ENCODE peak calls at places on chromosomes 6 and 20, in nine cellular contexts. A is PC-3, L is fibroblast of lung, O is SK-N-SH, X is lower leg skin, G is left lung, P is astrocyte, U is fibroblast of the aortic adventitia, D is tibial nerve. J is an unnamed sample.
A peak's percentile ranks its signal among the peaks of the same experiment; 100 is the strongest.

GRCh38 chr6:47203266-47203967 is 106.3 kb downstream of the TNFRSF21 start:
- DNase-seq in A (peak; percentile 41), L (no peak), O (no peak), X (no peak), G (no peak), P (no peak), U (no peak), D (no peak), J (no peak)

GRCh38 chr20:13788167-13788834 is 3.5 kb downstream of the NDUFAF5 start:
- DNase-seq in A (peak; percentile 74), L (peak; percentile 63), O (peak; percentile 58), X (peak; percentile 27), G (peak; percentile 43), P (peak; percentile 39), U (peak; percentile 64), D (peak; percentile 32), J (no peak)

GRCh38 chr6:85610182-85610895 is 16.7 kb upstream of the SNX14 start:
- DNase-seq in A (no peak), L (no peak), O (no peak), X (no peak), G (no peak), P (no peak), U (no peak), D (no peak), J (no peak)

GRCh38 chr20:24795444-24795843 is 153.6 kb upstream of the CST7 start:
- DNase-seq in A (no peak), L (peak; percentile 64), O (no peak), X (no peak), G (no peak), P (peak; percentile 46), U (no peak), D (no peak), J (peak; percentile 30)

GRCh38 chr20:50163570-50164317 is 10.2 kb upstream of the PEDS1 start:
- DNase-seq in A (peak; percentile 81), L (peak; percentile 54), O (no peak), X (peak; percentile 72), G (no peak), P (peak; percentile 35), U (peak; percentile 73), D (peak; percentile 68), J (no peak)

GRCh38 chr6:31158863-31159855 is 770 bp downstream of the TCF19 start:
- DNase-seq in A (peak; percentile 46), L (peak; percentile 25), O (peak; percentile 51), X (no peak), G (no peak), P (peak; percentile 10), U (peak; percentile 13), D (peak; percentile 14), J (no peak)

GRCh38 chr6:46219661-46220060 is 48.9 kb upstream of the ENPP5 start:
- DNase-seq in A (no peak), L (no peak), O (no peak), X (no peak), G (no peak), P (no peak), U (no peak), D (no peak), J (no peak)

GRCh38 chr20:6756961-6757595 is 10.4 kb upstream of the BMP2 start:
- DNase-seq in A (no peak), L (no peak), O (no peak), X (no peak), G (no peak), P (no peak), U (no peak), D (no peak), J (no peak)

GRCh38 chr6:115055579-115055978 is 712.8 kb upstream of the HS3ST5 start:
- DNase-seq in A (no peak), L (no peak), O (no peak), X (no peak), G (no peak), P (no peak), U (no peak), D (no peak), J (no peak)

GRCh38 chr6:44966449-44967091 is 361.6 kb upstream of the RUNX2 start:
- DNase-seq in A (peak; percentile 41), L (peak; percentile 97), O (no peak), X (no peak), G (no peak), P (peak; percentile 96), U (peak; percentile 74), D (no peak), J (no peak)

GRCh38 chr20:8424010-8424409 is 291.9 kb downstream of the PLCB1 start:
- DNase-seq in A (no peak), L (peak; percentile 84), O (no peak), X (no peak), G (no peak), P (peak; percentile 81), U (peak; percentile 78), D (no peak), J (no peak)

GRCh38 chr6:160810238-160810637 is 108.2 kb downstream of the PLG start:
- DNase-seq in A (peak; percentile 95), L (no peak), O (no peak), X (no peak), G (no peak), P (no peak), U (no peak), D (no peak), J (no peak)

GRCh38 chr6:110255356-110255755 is 75.1 kb downstream of the CDC40 start:
- DNase-seq in A (peak; percentile 26), L (peak; percentile 24), O (no peak), X (no peak), G (no peak), P (no peak), U (peak; percentile 30), D (no peak), J (no peak)

GRCh38 chr6:80605165-80605989 is 498.9 kb downstream of the BCKDHB start:
- DNase-seq in A (peak; percentile 58), L (peak; percentile 53), O (peak; percentile 21), X (no peak), G (no peak), P (peak; percentile 49), U (peak; percentile 64), D (peak; percentile 16), J (no peak)

GRCh38 chr6:38391206-38391908 is 248.4 kb downstream of the BTBD9 start:
- DNase-seq in A (peak; percentile 65), L (peak; percentile 68), O (no peak), X (no peak), G (no peak), P (peak; percentile 60), U (no peak), D (no peak), J (no peak)

GRCh38 chr6:36984581-36985383 is 1.2 kb downstream of the MTCH1 start:
- DNase-seq in A (peak; percentile 61), L (peak; percentile 79), O (peak; percentile 73), X (no peak), G (peak; percentile 65), P (peak; percentile 69), U (peak; percentile 74), D (peak; percentile 48), J (no peak)

GRCh38 chr6:134911532-134911931 is 38.4 kb downstream of the ALDH8A1 start:
- DNase-seq in A (peak; percentile 61), L (peak; percentile 93), O (no peak), X (no peak), G (no peak), P (peak; percentile 92), U (peak; percentile 82), D (no peak), J (no peak)

DNA sequence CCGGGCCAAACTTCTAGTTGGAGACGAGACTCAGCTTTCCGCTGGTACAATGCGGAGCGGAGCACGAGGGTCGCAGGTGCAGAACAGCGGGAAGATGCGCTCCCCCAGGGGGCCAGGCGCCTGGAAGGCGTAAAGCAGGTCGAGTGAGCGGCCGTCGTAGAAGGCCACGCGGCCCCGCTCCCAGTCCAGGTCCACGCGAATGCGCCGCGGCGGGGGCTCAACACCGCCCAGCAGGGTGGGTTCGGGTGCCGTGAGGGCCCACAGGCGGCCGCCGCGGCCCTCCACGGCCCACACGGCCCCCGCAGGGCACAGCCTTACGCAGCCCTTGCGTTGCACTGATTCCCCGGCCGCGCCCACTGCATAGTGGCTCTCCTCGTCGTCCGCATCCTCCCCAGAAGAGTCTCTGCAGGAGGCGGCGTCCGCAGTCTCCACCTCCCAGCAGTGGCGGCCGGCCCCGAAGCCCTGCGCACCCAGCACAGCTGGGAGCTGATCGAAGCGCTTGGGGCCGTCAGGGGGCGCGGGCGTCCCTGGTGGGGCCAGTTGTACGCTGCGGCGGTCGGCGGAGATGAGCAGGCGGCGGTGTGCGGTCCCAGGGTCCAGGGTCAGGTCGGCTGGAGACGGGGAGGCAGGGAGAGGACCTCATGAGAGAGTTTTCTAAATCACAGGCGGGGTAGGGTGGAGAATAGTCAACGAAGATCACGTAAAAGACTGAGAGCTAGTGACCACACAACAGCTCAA is 4.3 kb downstream of the PPP1R11 start:
- DNase-seq in A (no peak), L (peak; percentile 40), O (peak; percentile 11), X (no peak), G (no peak), P (peak; percentile 13), U (peak; percentile 11), D (no peak), J (peak; percentile 44)
- TF ChIP-seq CTCF in A (no peak), L (no peak), O (no peak), X (no peak), G (no peak), P (no peak), U (peak; percentile 7), D (no peak), J (peak; percentile 8)

GRCh38 chr6:16168121-16168520 is 39.2 kb downstream of the MYLIP start:
- DNase-seq in A (no peak), L (no peak), O (no peak), X (no peak), G (peak; percentile 54), P (no peak), U (peak; percentile 28), D (no peak), J (no peak)
- H3K4me3 ChIP-seq in A (no peak overlapping the region), L (no peak overlapping the region), O (no peak overlapping the region), X (no peak overlapping the region), G (no peak overlapping the region), P (no peak overlapping the region), U (no peak overlapping the region), D (no peak overlapping the region), J (no peak overlapping the region)

DNA sequence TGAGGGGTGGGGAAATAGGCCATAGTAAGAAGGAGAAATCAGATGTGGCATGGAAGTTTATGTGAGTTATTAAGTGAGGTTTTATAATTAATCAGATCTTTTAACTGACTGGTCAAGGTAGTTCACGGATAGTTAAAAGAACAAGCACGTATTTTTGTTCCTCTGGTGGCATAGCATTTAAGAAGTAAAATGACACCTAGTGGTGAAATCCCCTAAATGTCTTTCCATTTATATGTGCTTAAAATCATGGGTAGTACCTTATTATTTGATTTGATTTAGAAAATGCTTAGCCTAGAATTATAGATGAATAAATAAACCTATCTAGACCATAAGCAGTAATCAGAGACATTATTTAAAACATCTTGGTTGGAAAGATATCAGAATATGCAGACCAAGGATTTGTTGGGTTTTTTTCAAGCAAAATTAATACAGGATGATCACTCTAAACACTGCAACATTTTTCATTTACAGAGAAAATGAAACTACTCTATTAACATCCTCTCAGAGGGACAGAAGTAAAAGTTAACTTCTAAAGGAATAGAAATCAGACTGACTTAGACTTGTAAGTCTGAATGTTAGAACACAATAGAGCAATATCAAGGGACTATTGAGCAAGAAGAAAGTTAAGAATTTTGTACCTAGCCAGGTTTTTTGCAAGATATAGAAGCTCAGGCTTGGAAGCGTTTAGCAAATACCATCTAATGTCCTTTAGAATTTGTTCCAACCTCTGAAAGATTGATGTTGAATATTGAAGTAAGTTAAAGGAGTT is 81.1 kb downstream of the STXBP5 start:
- DNase-seq in A (peak; percentile 68), L (peak; percentile 57), O (peak; percentile 43), X (no peak), G (no peak), P (peak; percentile 50), U (peak; percentile 76), D (no peak), J (no peak)
- TF ChIP-seq CTCF in A (peak; percentile 68), L (peak; percentile 50), O (peak; percentile 62), X (no peak), G (peak; percentile 46), P (peak; percentile 47), U (peak; percentile 50), D (peak; percentile 40), J (peak; percentile 54)

GRCh38 chr6:95366414-95366813 is 210.9 kb upstream of the MANEA start:
- DNase-seq in A (no peak), L (no peak), O (no peak), X (no peak), G (no peak), P (no peak), U (no peak), D (no peak), J (no peak)
- H3K4me3 ChIP-seq in A (no peak overlapping the region), L (no peak overlapping the region), O (no peak overlapping the region), X (no peak overlapping the region), G (no peak overlapping the region), P (no peak overlapping the region), U (no peak overlapping the region), D (no peak overlapping the region), J (no peak overlapping the region)

J was measured in lower lobe of right lung.